ENCODE peak calls at places on chromosomes 13 and 19, in four cellular contexts. O is left lung, I is ovary, J is breast epithelium. V is an unnamed sample. For H3K27me3, the result is how much of the 10 kb centered on the place peaks cover.

GRCh38 chr13:102021777-102022176 is 380.1 kb downstream of the FGF14 start:
- DNase-seq in O (no peak), I (no peak), J (no peak), V (no peak)

GRCh38 chr13:48268019-48268418 is 35.0 kb downstream of the ITM2B start:
- DNase-seq in O (no peak), I (no peak), J (no peak), V (no peak)

GRCh38 chr13:112202966-112203365 is 136.0 kb downstream of the SOX1 start:
- DNase-seq in O (no peak), I (no peak), J (no peak), V (no peak)

GRCh38 chr13:35838356-35838755 is 292.8 kb downstream of the DCLK1 start:
- DNase-seq in O (no peak), I (no peak), J (no peak), V (no peak)

GRCh38 chr19:12991296-12991695 is 4.0 kb upstream of the NFIX start:
- DNase-seq in O (no peak), I (no peak), J (no peak), V (no peak)

GRCh38 chr13:25732146-25732865 is 319.5 kb downstream of the SHISA2 start:
- DNase-seq in O (no peak), I (no peak), J (no peak), V (no peak)

GRCh38 chr13:87942204-87942603 is 271.0 kb downstream of the SLITRK5 start:
- DNase-seq in O (no peak), I (no peak), J (no peak), V (no peak)

GRCh38 chr13:26914624-26915023 is 154.0 kb upstream of the GPR12 start:
- DNase-seq in O (no peak), I (no peak), J (no peak), V (no peak)

GRCh38 chr13:100506154-100506553 is 82.4 kb downstream of the GGACT start:
- DNase-seq in O (no peak), I (no peak), J (no peak), V (no peak)

GRCh38 chr13:75566658-75567057 is 17.1 kb downstream of the UCHL3 start:
- DNase-seq in O (no peak), I (no peak), J (no peak), V (no peak)

GRCh38 chr19:10952809-10953208 is 8.0 kb upstream of the SMARCA4 start:
- DNase-seq in O (no peak), I (no peak), J (peak), V (no peak)

GRCh38 chr13:62643007-62643483 is 1227.4 kb upstream of the PCDH20 start:
- DNase-seq in O (no peak), I (no peak), J (no peak), V (no peak)

GRCh38 chr13:41691276-41691675 is 233.9 kb downstream of the RGCC start:
- DNase-seq in O (no peak), I (no peak), J (no peak), V (no peak)

GRCh38 chr13:35092751-35093150 is 150.7 kb downstream of the NBEA start:
- DNase-seq in O (no peak), I (no peak), J (no peak), V (no peak)

GRCh38 chr13:79810671-79811070 is 329.7 kb downstream of the NDFIP2 start:
- DNase-seq in O (no peak), I (no peak), J (no peak), V (no peak)

GRCh38 chr13:114115191-114115671 is 17.2 kb downstream of the RASA3 start:
- DNase-seq in O (peak), I (no peak), J (peak), V (no peak)

GRCh38 chr13:48156466-48156865 is 61.6 kb upstream of the MED4 start:
- DNase-seq in O (peak), I (no peak), J (no peak), V (no peak)

GRCh38 chr19:17753976-17754375 is 2.7 kb downstream of the FCHO1 start:
- DNase-seq in O (no peak), I (no peak), J (no peak), V (no peak)

GRCh38 chr19:4360641-4361151 is 17.3 kb downstream of the MPND start:
- DNase-seq in O (no peak), I (peak), J (no peak), V (no peak)

GRCh38 chr13:96020155-96020575 is 33.0 kb downstream of the UGGT2 start:
- DNase-seq in O (no peak), I (no peak), J (no peak), V (no peak)

GRCh38 chr13:51768378-51768921 is 35.5 kb downstream of the DHRS12 start:
- DNase-seq in O (no peak), I (no peak), J (no peak), V (no peak)

GRCh38 chr13:51001335-51001734 is 91.7 kb downstream of the RNASEH2B start:
- DNase-seq in O (no peak), I (no peak), J (no peak), V (no peak)

GRCh38 chr13:108365255-108365654 is 95.7 kb downstream of the TNFSF13B start:
- DNase-seq in O (no peak), I (no peak), J (no peak), V (no peak)

GRCh38 chr13:108368240-108368898 is 98.9 kb downstream of the TNFSF13B start:
- DNase-seq in O (no peak), I (no peak), J (no peak), V (no peak)

GRCh38 chr13:108361769-108362168 is 92.3 kb downstream of the TNFSF13B start:
- DNase-seq in O (no peak), I (no peak), J (no peak), V (no peak)

GRCh38 chr13:108360139-108360538 is 90.6 kb downstream of the TNFSF13B start:
- DNase-seq in O (no peak), I (no peak), J (no peak), V (no peak)

GRCh38 chr13:108363651-108364050 is 94.1 kb downstream of the TNFSF13B start:
- DNase-seq in O (no peak), I (no peak), J (no peak), V (no peak)
- H3K27ac ChIP-seq in O (no peak), I (no peak), J (no peak), V (no peak)

GRCh38 chr19:46661020-46661731 is at the start of gene DACT3:
- DNase-seq in O (peak), I (peak), J (peak), V (peak)

GRCh38 chr19:46660008-46660517 is 919 bp downstream of the DACT3 start:
- DNase-seq in O (peak), I (peak), J (no peak), V (peak)

GRCh38 chr19:46661735-46662592 is 982 bp upstream of the DACT3 start:
- DNase-seq in O (peak), I (peak), J (peak), V (peak)

GRCh38 chr19:46660601-46661019 is 372 bp downstream of the DACT3 start:
- DNase-seq in O (peak), I (peak), J (no peak), V (peak)

DNA sequence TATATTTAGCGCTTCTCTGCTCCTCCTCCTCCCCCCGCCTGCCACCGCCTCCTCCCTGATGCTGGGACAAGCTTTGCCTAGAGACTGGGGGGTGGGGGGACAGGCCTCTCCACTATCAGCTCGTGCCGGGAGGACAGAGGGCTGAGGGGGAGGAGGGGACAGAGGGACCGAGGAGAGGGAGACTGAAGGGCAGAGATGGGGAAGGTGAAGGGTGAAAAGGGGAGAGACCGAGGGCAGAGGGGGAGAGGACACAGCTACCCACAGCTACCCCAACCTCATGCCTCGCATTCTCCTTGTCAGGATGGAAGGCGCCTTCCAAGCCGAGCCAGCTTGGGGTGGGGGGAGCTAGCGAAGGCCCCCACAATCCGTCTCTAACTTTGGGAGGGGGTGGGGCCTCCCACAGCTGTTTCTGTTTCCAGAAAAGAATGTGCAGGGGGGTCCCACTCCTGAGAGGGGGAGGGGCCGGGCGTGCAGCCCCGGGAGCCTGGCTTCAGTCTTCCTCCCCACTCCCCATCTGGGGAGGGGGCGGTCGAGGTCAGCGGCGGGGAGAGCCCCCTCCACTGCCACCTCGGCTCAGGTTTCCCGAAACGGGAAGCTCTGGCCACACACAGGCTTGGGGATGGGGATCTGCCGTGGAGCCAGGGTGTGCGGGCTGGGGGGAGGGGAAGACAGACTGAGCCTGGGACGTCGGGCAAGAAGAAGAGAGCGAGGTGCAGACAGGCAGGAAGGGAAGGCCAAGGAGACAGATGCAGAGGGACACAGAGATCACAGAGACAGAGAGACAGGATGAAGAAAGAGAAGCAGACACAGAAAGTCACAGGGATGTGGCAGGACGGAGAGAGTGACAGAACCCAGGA is 1.6 kb downstream of the DACT3 start:
- DNase-seq in O (peak), I (peak), J (no peak), V (peak)
- H3K4me3 ChIP-seq in O (peak), I (peak), J (peak), V (no peak)

GRCh38 chr19:35345671-35346111 is 2.0 kb upstream of the FFAR1 start:
- DNase-seq in O (no peak), I (no peak), J (peak), V (no peak)

GRCh38 chr19:35347930-35348298 is 212 bp downstream of the FFAR1 start:
- DNase-seq in O (no peak), I (no peak), J (peak), V (no peak)

GRCh38 chr19:35346193-35347052 is 1.3 kb upstream of the FFAR1 start:
- DNase-seq in O (peak), I (no peak), J (peak), V (no peak)

GRCh38 chr19:35348909-35349611 is 1.4 kb downstream of the FFAR1 start:
- DNase-seq in O (no peak), I (peak), J (peak), V (peak)

DNA sequence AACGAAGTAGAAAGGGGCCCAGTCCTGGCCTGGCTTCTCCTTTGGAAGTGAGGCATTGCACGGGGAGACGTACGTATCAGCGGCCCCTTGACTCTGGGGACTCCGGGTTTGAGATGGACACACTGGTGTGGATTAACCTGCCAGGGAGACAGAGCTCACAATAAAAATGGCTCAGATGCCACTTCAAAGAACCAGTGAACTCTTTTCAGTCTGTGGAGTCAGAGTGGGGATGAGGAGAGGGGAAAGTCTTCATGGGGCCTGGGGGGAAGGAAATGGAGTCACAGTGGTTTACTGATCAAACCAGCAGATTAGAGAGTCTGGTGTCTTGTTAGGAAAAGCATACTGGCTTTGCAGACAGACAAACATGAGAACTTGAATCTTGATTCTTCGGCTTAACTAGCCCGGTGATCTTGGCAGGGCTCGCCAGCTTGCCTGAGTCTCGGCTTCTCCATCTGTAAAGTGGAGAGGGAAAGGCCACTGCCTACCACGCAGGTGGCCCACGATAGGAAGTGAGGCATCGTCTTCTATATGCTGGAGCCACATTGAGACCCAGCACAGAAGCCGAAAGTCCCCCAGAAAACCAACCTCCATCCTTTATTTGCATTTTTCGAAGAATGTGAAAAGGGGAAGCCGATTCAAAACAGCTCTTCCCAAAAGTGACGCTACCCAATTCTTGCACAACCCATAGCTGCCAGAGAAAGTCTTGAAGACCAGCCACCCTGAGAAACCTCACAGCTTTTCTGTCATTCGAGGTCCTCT is at the start of gene FFAR1:
- DNase-seq in O (no peak), I (no peak), J (peak), V (no peak)
- H3K27me3 ChIP-seq in O (under half), I (under half), J (under half), V (under half)

DNA sequence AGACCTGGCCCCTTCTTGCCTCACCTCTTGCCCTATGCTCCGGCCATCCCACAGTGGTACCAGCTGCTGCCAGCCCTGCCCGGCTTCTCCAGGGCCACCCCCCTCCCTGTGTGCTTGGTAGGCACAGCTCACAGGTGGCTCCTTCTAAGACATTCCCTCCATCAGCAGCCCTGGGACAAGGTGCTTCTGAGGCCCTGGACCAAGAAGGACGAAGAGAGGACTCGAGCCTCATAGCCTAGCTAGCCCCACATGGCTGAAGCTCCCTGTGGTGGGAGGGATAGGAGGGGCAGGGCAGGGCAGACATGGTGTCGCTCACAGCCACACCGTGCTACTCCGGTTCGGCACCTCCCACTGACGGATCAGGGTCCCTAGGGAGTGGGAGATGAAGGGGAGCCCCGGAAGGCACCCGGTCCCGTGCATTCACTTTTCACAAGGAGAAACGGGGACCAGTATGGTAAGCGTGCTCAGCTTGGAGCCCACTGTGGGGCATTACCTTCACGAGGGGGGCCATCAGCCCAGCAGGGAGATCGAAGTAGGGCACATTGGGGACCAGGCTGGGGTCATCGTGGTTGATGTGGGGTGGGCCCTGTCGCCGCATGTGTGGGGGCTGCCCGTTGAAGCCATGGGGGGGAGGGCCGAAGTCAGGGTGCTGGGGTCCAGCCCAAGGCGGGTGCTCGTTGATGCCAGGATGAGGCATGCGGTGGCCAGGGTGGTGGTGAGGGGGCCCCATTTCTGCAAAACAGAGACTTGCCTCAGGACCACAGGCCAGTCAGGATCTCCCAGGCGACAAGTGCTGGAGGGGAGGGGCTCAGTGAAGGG is 19.5 kb downstream of the CHERP start:
- DNase-seq in O (no peak), I (no peak), J (no peak), V (no peak)
- H3K27ac ChIP-seq in O (no peak), I (no peak), J (no peak), V (no peak)

DNA sequence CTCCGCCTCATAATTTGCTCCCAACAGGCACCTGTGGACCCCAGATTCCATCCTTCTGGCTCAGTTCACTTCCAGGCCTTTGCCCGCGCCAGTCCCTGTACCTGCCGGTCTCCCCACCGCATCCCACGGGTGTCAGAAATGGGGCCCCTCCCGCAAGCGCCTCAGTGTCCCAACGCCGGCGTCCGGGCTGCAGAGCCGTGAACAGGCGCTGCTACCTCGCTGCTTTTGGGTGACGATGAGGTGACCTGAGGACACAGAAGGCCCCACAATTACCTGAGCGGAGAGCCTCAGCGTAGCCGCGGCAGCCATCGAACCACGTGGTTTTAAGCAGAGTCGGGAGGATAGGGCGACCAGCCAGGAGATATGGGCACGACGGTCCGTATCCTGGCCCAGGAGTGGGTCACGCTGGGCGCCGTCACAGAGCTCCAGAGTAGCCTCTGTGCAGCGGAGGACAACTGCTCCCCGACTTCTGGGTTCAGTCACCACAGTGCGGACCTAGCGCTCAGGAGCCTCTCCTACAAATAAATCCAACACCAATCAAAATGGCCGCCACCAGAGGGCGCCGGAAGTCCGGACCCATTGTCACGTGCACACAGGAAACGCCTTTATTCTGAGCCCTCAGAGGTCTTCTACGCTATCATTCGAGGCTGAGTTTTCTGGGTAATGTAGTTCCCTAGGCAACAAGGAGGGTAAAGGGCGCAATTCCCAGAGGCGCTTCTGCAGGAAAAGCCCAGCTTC is at the start of gene ZNF814:
- DNase-seq in O (peak), I (peak), J (peak), V (peak)
- H3K4me3 ChIP-seq in O (peak), I (peak), J (peak), V (peak)

DNA sequence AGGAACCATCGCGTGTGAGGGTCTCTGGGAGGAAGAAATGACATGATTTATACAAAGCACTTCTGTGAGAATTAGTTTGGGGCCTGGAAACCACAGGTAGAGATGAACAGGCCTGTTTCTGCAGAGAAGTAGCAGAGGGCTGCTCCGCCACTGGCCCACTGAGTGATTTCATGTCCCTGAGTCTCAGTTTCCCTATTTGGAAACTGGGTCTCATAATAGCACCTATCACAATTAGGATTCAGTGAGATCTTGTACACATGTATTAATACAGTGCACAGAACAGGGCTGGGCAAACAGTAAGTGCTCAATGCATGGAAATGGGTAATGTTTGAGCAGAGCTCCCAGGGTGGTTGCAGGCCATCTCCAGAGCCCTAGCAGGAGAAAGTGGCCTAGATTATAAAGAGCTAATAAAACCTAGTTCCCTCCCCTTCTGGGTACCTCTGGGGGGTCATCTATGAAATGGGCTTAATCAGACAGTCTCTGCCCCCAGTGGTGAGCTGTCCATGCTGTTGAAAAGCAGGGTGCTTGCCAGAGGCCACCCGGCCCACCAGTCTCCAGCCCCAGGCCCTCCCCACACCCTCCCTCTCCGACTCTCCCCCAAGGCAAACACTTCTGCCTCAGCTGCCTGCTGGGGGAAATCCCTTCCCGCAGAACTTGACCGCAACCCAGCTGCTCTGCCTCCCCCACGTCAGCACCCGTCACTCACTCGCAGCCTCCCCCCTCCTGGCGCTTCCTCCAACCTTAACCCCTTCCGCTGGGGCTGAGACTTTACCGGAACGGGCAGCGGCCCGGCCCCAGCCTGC is 4.5 kb downstream of the BCL3 start:
- DNase-seq in O (peak), I (peak), J (peak), V (peak)
- H3K27me3 ChIP-seq in O (under half), I (under half), J (under half), V (under half)

DNA sequence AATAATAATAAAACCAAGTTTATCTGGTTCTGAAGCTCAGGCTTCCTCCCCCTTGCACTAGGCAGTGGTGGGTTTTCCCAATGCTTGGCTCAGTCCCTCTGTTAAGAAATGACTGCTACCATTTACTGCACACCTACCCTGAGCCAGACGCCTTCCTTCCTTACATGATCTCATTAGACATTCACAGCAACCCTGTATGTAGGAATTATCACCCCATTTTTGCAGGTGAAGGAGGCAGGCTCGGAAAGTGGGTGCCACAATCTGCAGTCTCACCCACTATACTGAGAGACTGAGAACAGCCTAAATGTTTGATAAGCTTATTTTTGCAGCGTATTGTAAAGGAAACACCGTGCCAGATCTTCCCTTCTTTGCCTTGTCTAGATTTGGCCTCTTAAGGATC is 18.3 kb upstream of the CACNG8 start:
- DNase-seq in O (no peak), I (no peak), J (no peak), V (no peak)
- H3K27ac ChIP-seq in O (no peak), I (no peak), J (no peak), V (no peak)

GRCh38 chr19:39319098-39319891 is 1.4 kb downstream of the LRFN1 start:
- DNase-seq in O (no peak), I (no peak), J (no peak), V (no peak)
- H3K4me3 ChIP-seq in O (no peak), I (no peak), J (no peak), V (no peak)

V was measured in pancreas.